ENCODE peak calls at places on chromosomes 16 and 17, in ten cellular contexts. V is Peyer's patch, D is PC-3, R is right atrium auricular region, G is sigmoid colon, P is GM23338, Z is mammary epithelial cell, S is MM.1S, U is endothelial cell of umbilical vein, A is H9. E is an unnamed sample.
A peak's percentile ranks its signal among the peaks of the same experiment; 100 is the strongest.

GRCh38 chr16:69522041-69522578 is 43.7 kb upstream of the NFAT5 start:
- DNase-seq in P (no peak), G (no peak), U (no peak), Z (no peak), V (peak; percentile 6), S (no peak), R (no peak), D (no peak), A (no peak), E (no peak)

GRCh38 chr16:49492090-49492801 is 118.6 kb downstream of the C16orf78 start:
- DNase-seq in U (peak; percentile 34), S (peak; percentile 37), P (peak; percentile 78), V (peak; percentile 56), D (peak; percentile 6), G (peak; percentile 73), A (peak; percentile 80), R (no peak), Z (no peak), E (no peak)

GRCh38 chr17:48996696-48997102 is 486 bp upstream of the IGF2BP1 start:
- DNase-seq in U (no peak), V (no peak), Z (no peak), D (no peak), G (no peak), R (no peak), S (no peak), A (no peak), P (no peak), E (no peak)

GRCh38 chr17:82791532-82791931 is 39.7 kb downstream of the TBCD start:
- DNase-seq in Z (peak; percentile 23), V (no peak), R (no peak), G (no peak), D (peak; percentile 51), A (no peak), P (no peak), S (no peak), U (peak; percentile 37), E (peak; percentile 93)

GRCh38 chr17:34437188-34437587 is 74.2 kb upstream of the CCL1 start:
- DNase-seq in G (no peak), P (peak; percentile 22), U (no peak), Z (no peak), D (no peak), A (no peak), S (peak; percentile 16), R (no peak), V (no peak), E (no peak)

GRCh38 chr17:16377804-16378400 is 3.0 kb upstream of the UBB start:
- DNase-seq in R (no peak), A (no peak), V (no peak), U (peak; percentile 50), S (no peak), D (peak; percentile 93), P (no peak), Z (peak; percentile 83), G (no peak), E (peak; percentile 35)

GRCh38 chr16:88296437-88297177 is 86.2 kb upstream of the ZNF469 start:
- DNase-seq in Z (no peak), U (no peak), G (no peak), S (no peak), D (no peak), P (no peak), R (no peak), V (no peak), A (no peak), E (no peak)

GRCh38 chr17:67082110-67082509 is 37.8 kb downstream of the CACNG1 start:
- DNase-seq in D (no peak), S (peak; percentile 77), G (no peak), U (no peak), R (no peak), P (no peak), V (no peak), Z (no peak), A (no peak), E (no peak)

GRCh38 chr16:46746821-46747776 is 1.0 kb downstream of the MYLK3 start:
- DNase-seq in A (peak; percentile 39), G (no peak), D (no peak), P (peak; percentile 16), U (no peak), Z (no peak), V (no peak), R (no peak), S (no peak), E (no peak)

GRCh38 chr16:30958164-30959083 is 870 bp downstream of the SETD1A start:
- DNase-seq in A (peak; percentile 68), P (peak; percentile 75), R (no peak), D (peak; percentile 29), U (peak; percentile 34), V (peak; percentile 66), G (no peak), S (peak; percentile 41), Z (peak; percentile 40), E (no peak)

GRCh38 chr17:34726536-34727384 is 147.4 kb downstream of the TMEM132E start:
- DNase-seq in A (peak; percentile 23), P (no peak), R (no peak), D (no peak), Z (no peak), G (no peak), U (no peak), V (no peak), S (no peak), E (no peak)

GRCh38 chr16:4322121-4323035 is 6.5 kb downstream of the GLIS2 start:
- DNase-seq in S (no peak), G (peak; percentile 63), A (no peak), U (no peak), V (no peak), D (no peak), R (no peak), Z (no peak), P (no peak), E (no peak)

GRCh38 chr16:14527411-14528044 is 102.5 kb downstream of the PARN start:
- DNase-seq in R (peak; percentile 71), A (no peak), U (no peak), G (peak; percentile 74), Z (peak; percentile 71), V (no peak), D (no peak), P (no peak), S (no peak), E (no peak)

GRCh38 chr16:27473101-27473900 is 71.3 kb downstream of the IL21R start:
- DNase-seq in S (no peak), A (no peak), P (no peak), V (no peak), R (no peak), Z (no peak), G (no peak), D (no peak), U (no peak), E (no peak)

GRCh38 chr16:23408242-23409201 is 44.5 kb downstream of the COG7 start:
- DNase-seq in U (no peak), G (peak; percentile 82), S (no peak), Z (no peak), A (no peak), D (peak; percentile 33), R (no peak), P (peak; percentile 16), V (peak; percentile 51), E (peak; percentile 42)

GRCh38 chr17:82927311-82927660 is 87.5 kb upstream of the ZNF750 start:
- DNase-seq in R (no peak), D (no peak), G (no peak), U (no peak), V (no peak), P (no peak), S (no peak), A (no peak), Z (no peak), E (no peak)

GRCh38 chr16:72819345-72819744 is 228.6 kb downstream of the ZFHX3 start:
- DNase-seq in V (no peak), D (peak; percentile 75), A (no peak), P (no peak), S (no peak), U (no peak), R (no peak), Z (peak; percentile 28), G (no peak), E (peak; percentile 25)

GRCh38 chr17:69764137-69764536 is 310.9 kb upstream of the KCNJ16 start:
- DNase-seq in V (no peak), S (no peak), U (no peak), R (no peak), A (no peak), G (no peak), D (peak; percentile 38), P (no peak), Z (peak; percentile 11), E (no peak)

DNA sequence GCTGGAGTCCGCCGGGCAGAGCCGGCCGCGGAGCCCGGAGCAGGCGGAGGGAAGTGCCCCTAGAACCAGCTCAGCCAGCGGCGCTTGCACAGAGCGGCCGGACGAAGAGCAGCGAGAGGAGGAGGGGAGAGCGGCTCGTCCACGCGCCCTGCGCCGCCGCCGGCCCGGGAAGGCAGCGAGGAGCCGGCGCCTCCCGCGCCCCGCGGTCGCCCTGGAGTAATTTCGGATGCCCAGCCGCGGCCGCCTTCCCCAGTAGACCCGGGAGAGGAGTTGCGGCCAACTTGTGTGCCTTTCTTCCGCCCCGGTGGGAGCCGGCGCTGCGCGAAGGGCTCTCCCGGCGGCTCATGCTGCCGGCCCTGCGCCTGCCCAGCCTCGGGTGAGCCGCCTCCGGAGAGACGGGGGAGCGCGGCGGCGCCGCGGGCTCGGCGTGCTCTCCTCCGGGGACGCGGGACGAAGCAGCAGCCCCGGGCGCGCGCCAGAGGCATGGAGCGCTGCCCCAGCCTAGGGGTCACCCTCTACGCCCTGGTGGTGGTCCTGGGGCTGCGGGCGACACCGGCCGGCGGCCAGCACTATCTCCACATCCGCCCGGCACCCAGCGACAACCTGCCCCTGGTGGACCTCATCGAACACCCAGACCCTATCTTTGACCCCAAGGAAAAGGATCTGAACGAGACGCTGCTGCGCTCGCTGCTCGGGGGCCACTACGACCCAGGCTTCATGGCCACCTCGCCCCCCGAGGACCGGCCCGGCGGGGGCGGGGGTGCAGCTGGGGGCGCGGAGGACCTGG is 435 bp downstream of the NOG start:
- DNase-seq in D (peak; percentile 79), P (peak; percentile 45), G (peak; percentile 72), V (peak; percentile 51), U (peak; percentile 57), A (peak; percentile 79), R (no peak), Z (peak; percentile 79), S (peak; percentile 67), E (peak; percentile 26)
- TF ChIP-seq CTCF in D (no peak), P (no peak), G (no peak), V (no peak), U (no peak), A (no peak), R (no peak), Z (no peak), S (no peak), E (no peak)

GRCh38 chr17:40315678-40316570 is 6.9 kb downstream of the RARA start:
- DNase-seq in U (no peak), D (no peak), Z (no peak), P (no peak), A (no peak), V (peak; percentile 49), R (no peak), G (peak; percentile 64), S (peak; percentile 27), E (no peak)
- H3K27ac ChIP-seq in U (peak overlapping the region; percentile 46), D (peak overlapping the region; percentile 83), Z (peak overlapping the region; percentile 1), P (no peak overlapping the region), A (no peak overlapping the region), V (no peak overlapping the region), R (peak overlapping the region; percentile 98), G (peak overlapping the region; percentile 95), S (peak overlapping the region; percentile 59), E (no peak overlapping the region)

GRCh38 chr16:3150346-3151218 is 15.8 kb downstream of the ZNF213 start:
- DNase-seq in Z (peak; percentile 96), R (peak; percentile 98), S (peak; percentile 98), V (peak; percentile 98), G (peak; percentile 97), U (peak; percentile 98), D (peak; percentile 99), A (peak; percentile 97), P (peak; percentile 98), E (peak; percentile 94)
- H3K27me3 ChIP-seq in Z (no peaks in the 10 kb centered on the region), R (no peaks in the 10 kb centered on the region), S (peaks cover 8% of the 10 kb centered on the region), V (no peaks in the 10 kb centered on the region), G (no peaks in the 10 kb centered on the region), U (no peaks in the 10 kb centered on the region), D (no peaks in the 10 kb centered on the region), A (no peaks in the 10 kb centered on the region), P (peaks cover 16% of the 10 kb centered on the region), E (no peaks in the 10 kb centered on the region)

GRCh38 chr17:56319531-56319930 is 166.3 kb downstream of the ANKFN1 start:
- DNase-seq in V (no peak), S (peak; percentile 71), A (no peak), U (peak; percentile 64), P (peak; percentile 79), D (peak; percentile 84), G (no peak), R (no peak), Z (peak; percentile 58), E (no peak)
- TF ChIP-seq CTCF in V (peak; percentile 70), S (peak; percentile 62), A (peak; percentile 78), U (peak; percentile 40), P (peak; percentile 71), D (peak; percentile 83), G (no peak), R (peak; percentile 16), Z (peak; percentile 76), E (peak; percentile 52)